ENCODE peak calls at places on chromosomes 12 and 14, in six cellular contexts. E is HS-27A; F is stimulated activated CD4-positive, alpha-beta T cell treated with anti-CD3 and anti-CD28 coated beads, Interleukin-2, amount 100 ng/mL, for 48 hours; H is H4; A is Right ventricle myocardium superior; J is cerebellar nuclear complex. C is an unnamed sample.

GRCh38 chr14:22887260-22887989 is 4.4 kb downstream of the REM2 start:
- DNase-seq in E (peak), F (peak), A (no peak), J (no peak), H (peak), C (no peak)

GRCh38 chr12:56151672-56152131 is 685 bp upstream of the MYL6B start:
- DNase-seq in F (peak), A (peak), H (no peak), E (no peak), J (no peak), C (peak)

GRCh38 chr12:89333564-89334252 is 18.6 kb downstream of the DUSP6 start:
- DNase-seq in F (no peak), E (no peak), H (peak), A (no peak), J (no peak), C (no peak)

GRCh38 chr14:58693048-58693447 is 55.3 kb downstream of the DACT1 start:
- DNase-seq in F (no peak), H (no peak), J (no peak), E (no peak), A (no peak), C (no peak)

GRCh38 chr14:101761881-101762529 is 496 bp downstream of the PPP2R5C start:
- DNase-seq in E (no peak), A (peak), H (no peak), J (no peak), F (peak), C (no peak)

GRCh38 chr12:9634177-9634803 is 26.6 kb upstream of the KLRB1 start:
- DNase-seq in A (no peak), F (peak), J (no peak), H (peak), E (no peak), C (peak)

GRCh38 chr12:100141666-100141997 is 1.0 kb downstream of the BLTP3B start:
- DNase-seq in F (peak), H (peak), J (peak), E (peak), A (no peak), C (no peak)

GRCh38 chr14:99146991-99147740 is 124.8 kb downstream of the BCL11B start:
- DNase-seq in A (no peak), F (no peak), H (no peak), J (no peak), E (no peak), C (no peak)

GRCh38 chr12:45991289-45992249 is 1.2 kb upstream of the SCAF11 start:
- DNase-seq in J (peak), E (no peak), A (peak), F (peak), H (peak), C (peak)

GRCh38 chr14:92785601-92786426 is 8.3 kb upstream of the GOLGA5 start:
- DNase-seq in H (peak), J (no peak), F (no peak), E (peak), A (peak), C (no peak)

GRCh38 chr14:30521899-30522736 is 36.8 kb upstream of the G2E3 start:
- DNase-seq in H (peak), A (no peak), J (no peak), E (peak), F (no peak), C (peak)

GRCh38 chr12:57236224-57236924 is 6.9 kb downstream of the SHMT2 start:
- DNase-seq in E (no peak), A (peak), J (no peak), F (no peak), H (no peak), C (no peak)

GRCh38 chr12:62899568-62900390 is 35.2 kb downstream of the PPM1H start:
- DNase-seq in H (no peak), A (no peak), J (no peak), E (no peak), F (no peak), C (no peak)

GRCh38 chr12:1662761-1663439 is 28.0 kb upstream of the ADIPOR2 start:
- DNase-seq in E (no peak), F (no peak), J (no peak), A (no peak), H (no peak), C (no peak)

GRCh38 chr14:39229222-39229543 is 4.5 kb upstream of the MIA2 start:
- DNase-seq in F (peak), A (no peak), H (peak), J (no peak), E (no peak), C (no peak)

GRCh38 chr12:132189378-132190011 is 45.2 kb downstream of the NOC4L start:
- DNase-seq in F (peak), A (peak), H (peak), J (no peak), E (no peak), C (no peak)

GRCh38 chr12:120504587-120504986 is 8.7 kb downstream of the DYNLL1 start:
- DNase-seq in F (no peak), J (no peak), A (no peak), H (no peak), E (no peak), C (no peak)

GRCh38 chr12:27284751-27285150 is 40.7 kb downstream of the STK38L start:
- DNase-seq in F (no peak), E (peak), A (no peak), H (peak), J (no peak), C (no peak)

GRCh38 chr12:52213541-52214420 is 19.3 kb upstream of the KRT7 start:
- DNase-seq in H (peak), A (peak), J (no peak), E (no peak), F (peak), C (peak)

GRCh38 chr12:52628841-52629240 is 10.5 kb upstream of the KRT73 start:
- DNase-seq in H (no peak), J (no peak), A (no peak), E (no peak), F (no peak), C (no peak)

C was measured in NCI-H1694.